ENCODE peak calls at places on chromosomes 16 and 17, in seven cellular contexts. J, D, L, E, F, C and G are unnamed samples. For H3K36me3, the result is how much of the 10 kb centered on the place peaks cover.

GRCh38 chr16:89197633-89198416 is 2.5 kb downstream of the SLC22A31 start:
- DNase-seq in J (no peak), F (no peak), C (no peak), E (no peak), L (no peak), D (no peak), G (no peak)

GRCh38 chr17:82418001-82418986 is at the start of the genes HEXD and OGFOD3:
- DNase-seq in E (peak), D (no peak), L (peak), J (peak), F (peak), C (peak), G (peak)

GRCh38 chr17:39666601-39667261 is 1.5 kb upstream of the PNMT start:
- DNase-seq in E (no peak), L (no peak), D (no peak), F (no peak), J (peak), C (no peak), G (peak)

GRCh38 chr16:4767872-4768548 is 1.0 kb upstream of the ZNF500 start:
- DNase-seq in D (no peak), L (no peak), J (no peak), E (peak), C (no peak), F (peak), G (no peak)

GRCh38 chr16:62036101-62036806 is at the start of gene CDH8:
- DNase-seq in F (no peak), D (no peak), C (peak), E (no peak), J (no peak), L (peak), G (no peak)

GRCh38 chr16:4624827-4625616 is 396 bp downstream of the MGRN1 start:
- DNase-seq in D (no peak), L (peak), J (peak), C (peak), E (no peak), F (peak), G (peak)

GRCh38 chr16:8892101-8892575 is 10.0 kb downstream of the LITAFD start:
- DNase-seq in L (no peak), D (no peak), C (no peak), E (no peak), F (peak), J (no peak), G (peak)

GRCh38 chr17:81365148-81365600 is 30.1 kb upstream of the BAHCC1 start:
- DNase-seq in C (peak), J (no peak), F (no peak), E (peak), L (peak), D (no peak), G (peak)

GRCh38 chr16:19114359-19115147 is 789 bp downstream of the ITPRIPL2 start:
- DNase-seq in E (no peak), D (no peak), L (no peak), J (peak), F (peak), C (peak), G (peak)

GRCh38 chr17:15157051-15157450 is 108.1 kb downstream of the PMP22 start:
- DNase-seq in F (no peak), J (no peak), E (no peak), C (no peak), L (no peak), D (no peak), G (no peak)

GRCh38 chr17:65504141-65504540 is 57.3 kb downstream of the AXIN2 start:
- DNase-seq in L (no peak), E (no peak), D (no peak), J (no peak), F (no peak), C (no peak), G (no peak)

GRCh38 chr17:3959295-3959899 is 4.8 kb downstream of the ATP2A3 start:
- DNase-seq in J (no peak), E (no peak), D (no peak), L (no peak), C (no peak), F (no peak), G (no peak)

GRCh38 chr17:14308965-14309879 is 8.3 kb downstream of the HS3ST3B1 start:
- DNase-seq in J (peak), L (peak), C (peak), D (peak), F (peak), E (no peak), G (peak)

GRCh38 chr16:48409839-48410610 is 24.8 kb upstream of the SIAH1 start:
- DNase-seq in D (no peak), F (peak), L (no peak), E (no peak), J (no peak), C (no peak), G (no peak)

GRCh38 chr16:29862383-29862883 is 593 bp downstream of the CDIPT start:
- DNase-seq in C (peak), E (no peak), D (no peak), J (no peak), F (no peak), L (peak), G (no peak)

GRCh38 chr17:17812211-17813054 is 24.4 kb downstream of the SREBF1 start:
- DNase-seq in D (no peak), F (peak), J (peak), C (peak), E (no peak), L (peak), G (peak)

GRCh38 chr17:81576621-81577277 is 24.6 kb upstream of the FAAP100 start:
- DNase-seq in D (no peak), J (no peak), E (no peak), F (no peak), L (no peak), C (no peak), G (no peak)

GRCh38 chr16:84182104-84182503 is 4.8 kb downstream of the TAF1C start:
- DNase-seq in F (no peak), L (no peak), C (no peak), J (no peak), E (no peak), D (no peak), G (no peak)

GRCh38 chr16:84184775-84185174 is 2.1 kb downstream of the TAF1C start:
- DNase-seq in E (no peak), D (no peak), L (no peak), F (peak), J (no peak), C (no peak), G (no peak)

GRCh38 chr16:84183572-84183875 is 3.3 kb downstream of the TAF1C start:
- DNase-seq in L (no peak), D (no peak), C (no peak), F (no peak), E (no peak), J (no peak), G (no peak)

GRCh38 chr16:84182680-84183571 is 3.9 kb downstream of the TAF1C start:
- DNase-seq in C (no peak), L (no peak), E (no peak), F (no peak), D (no peak), J (no peak), G (no peak)

DNA sequence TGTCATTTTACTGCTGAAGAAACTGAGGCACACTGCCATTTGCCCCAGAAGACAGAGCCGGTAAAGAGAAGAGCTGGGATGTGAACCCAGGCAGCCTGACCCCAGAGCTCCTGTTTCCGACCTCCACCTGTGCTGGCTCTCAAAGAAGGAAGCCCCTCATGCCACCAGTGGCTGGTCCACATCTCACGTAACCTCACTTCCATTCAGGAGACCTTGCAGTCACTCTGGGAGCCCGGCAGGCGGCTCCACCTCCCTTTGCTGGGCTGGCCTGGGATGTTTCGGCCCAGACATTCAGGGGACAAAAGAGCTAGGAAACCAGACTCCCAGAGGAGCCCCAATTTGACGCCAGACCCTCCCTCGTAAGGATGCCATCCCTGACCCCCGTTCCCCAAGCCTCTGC is 2.9 kb downstream of the TAF1C start:
- DNase-seq in C (no peak), J (no peak), D (no peak), F (no peak), L (no peak), E (no peak), G (no peak)
- TF ChIP-seq CTCF in C (peak), J (peak), D (no peak), F (peak), L (no peak), E (no peak), G (peak)

GRCh38 chr16:27334192-27334764 is 20.5 kb downstream of the IL4R start:
- DNase-seq in J (no peak), L (no peak), F (no peak), C (no peak), E (no peak), D (no peak), G (no peak)
- H3K27ac ChIP-seq in J (no peak), L (no peak), F (no peak), C (no peak), E (no peak), D (no peak), G (no peak)

GRCh38 chr17:16507918-16508533 is 16.0 kb upstream of the LRRC75A start:
- DNase-seq in F (no peak), E (no peak), D (no peak), C (no peak), L (no peak), J (no peak), G (no peak)

GRCh38 chr17:16506188-16506587 is 14.2 kb upstream of the LRRC75A start:
- DNase-seq in F (no peak), E (no peak), D (no peak), C (no peak), L (no peak), J (no peak), G (no peak)

DNA sequence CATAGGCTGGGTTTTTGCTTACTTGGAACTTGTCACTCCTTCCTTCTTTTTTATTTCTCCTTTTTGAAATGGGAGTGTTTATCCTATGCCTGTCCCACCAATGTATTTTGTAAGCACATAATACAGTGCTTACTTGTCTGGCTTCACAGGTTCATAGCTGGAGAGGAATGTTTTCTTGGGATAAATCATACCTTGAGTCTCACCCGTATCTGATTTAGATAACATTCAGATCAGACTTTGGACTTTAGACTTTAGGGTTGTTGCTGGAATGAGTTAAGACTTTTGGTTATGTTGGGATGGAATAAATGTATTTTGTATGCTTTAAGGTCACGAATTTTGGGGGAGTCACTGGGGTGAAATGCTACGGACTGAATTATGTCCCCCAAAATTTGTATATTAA is 13.0 kb upstream of the LRRC75A start:
- DNase-seq in C (no peak), F (no peak), E (no peak), J (no peak), L (no peak), D (no peak), G (no peak)
- H3K36me3 ChIP-seq in C (under half), F (under half), E (under half), J (under half), L (under half), D (under half), G (under half)

GRCh38 chr16:2911580-2912329 is at the start of gene FLYWCH1:
- DNase-seq in L (peak), C (peak), D (peak), E (peak), F (peak), J (peak), G (peak)
- TF ChIP-seq CTCF in L (no peak), C (peak), D (no peak), E (no peak), F (no peak), J (no peak), G (no peak)

GRCh38 chr17:50955667-50956120 is 89.5 kb upstream of the TOB1 start:
- DNase-seq in E (no peak), C (no peak), D (no peak), L (no peak), F (no peak), J (no peak), G (no peak)
- H3K27ac ChIP-seq in E (no peak), C (no peak), D (no peak), L (peak), F (peak), J (peak), G (peak)

GRCh38 chr16:31085873-31086628 is 2.7 kb downstream of the PRSS53 start:
- DNase-seq in J (no peak), C (no peak), L (no peak), F (no peak), D (no peak), E (no peak), G (peak)
- H3K36me3 ChIP-seq in J (half or more), C (under half), L (under half), F (under half), D (under half), E (under half), G (under half)

GRCh38 chr16:57773019-57773418 is 29.3 kb downstream of the KIFC3 start:
- DNase-seq in C (no peak), J (no peak), E (no peak), F (no peak), L (no peak), D (no peak), G (peak)

GRCh38 chr16:57774886-57775285 is 27.4 kb downstream of the KIFC3 start:
- DNase-seq in E (no peak), F (no peak), D (no peak), C (no peak), J (no peak), L (no peak), G (no peak)

GRCh38 chr16:57773680-57774295 is 28.5 kb downstream of the KIFC3 start:
- DNase-seq in C (no peak), L (no peak), E (no peak), J (no peak), F (no peak), D (no peak), G (no peak)

GRCh38 chr16:57778658-57779057 is 23.6 kb downstream of the KIFC3 start:
- DNase-seq in J (no peak), E (no peak), C (no peak), L (no peak), D (no peak), F (no peak), G (no peak)

GRCh38 chr16:57775661-57776469 is 26.4 kb downstream of the KIFC3 start:
- DNase-seq in D (no peak), C (peak), E (no peak), J (no peak), F (no peak), L (peak), G (peak)
- TF ChIP-seq CTCF in D (no peak), C (peak), E (peak), J (no peak), F (no peak), L (peak), G (peak)

DNA sequence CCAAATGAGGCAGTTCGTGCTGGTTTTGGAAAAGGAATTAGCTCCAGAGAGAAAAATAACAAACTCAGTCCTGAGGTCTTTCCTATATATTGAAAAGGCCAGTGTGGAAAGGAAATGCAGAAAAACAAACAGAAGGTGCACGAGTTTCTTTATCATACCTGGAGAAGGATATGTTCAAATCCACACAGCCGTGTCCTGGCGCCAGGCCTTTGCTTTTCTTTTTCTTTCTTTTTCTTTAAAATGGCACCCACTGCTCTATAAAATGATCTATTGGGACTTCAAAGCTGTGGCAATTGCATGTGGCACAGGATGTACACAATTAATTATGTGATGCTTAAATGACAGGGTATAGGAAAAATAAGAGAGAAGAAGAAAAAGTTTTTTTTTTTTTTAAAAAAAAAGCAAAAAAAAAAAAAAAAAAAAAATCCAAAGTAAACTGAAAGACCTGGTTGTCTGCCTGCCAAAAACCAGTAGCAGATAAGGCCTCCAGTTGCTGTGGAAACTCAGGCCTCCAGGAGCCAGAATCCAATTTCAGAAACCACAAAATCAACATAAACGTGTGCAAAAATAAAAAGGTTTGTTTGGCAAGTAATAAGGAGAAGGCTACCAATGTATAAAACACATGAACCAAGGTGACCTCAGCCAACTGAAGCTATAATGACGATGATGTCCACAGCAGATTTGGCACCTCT is 957.6 kb upstream of the SOX9 start:
- DNase-seq in J (no peak), D (no peak), L (no peak), F (no peak), E (no peak), C (no peak), G (no peak)
- H3K27ac ChIP-seq in J (no peak), D (no peak), L (no peak), F (no peak), E (no peak), C (no peak), G (no peak)